ENCODE peak calls at places on chromosomes 2 and 18, in five cellular contexts. One of them, this sample, is unnamed.

GRCh38 chr2:64192080-64192479 is 47.9 kb upstream of the PELI1 start:
- DNase-seq in sigmoid colon: no peak
- DNase-seq in IMR-90: no peak
- DNase-seq in ovary: no peak
- DNase-seq in transverse colon: no peak
- DNase-seq in this sample: no peak

GRCh38 chr2:212845941-212846340 is 305.5 kb downstream of the IKZF2 start:
- DNase-seq in IMR-90: peak; percentile 89
- DNase-seq in ovary: no peak
- DNase-seq in sigmoid colon: no peak
- DNase-seq in transverse colon: no peak
- DNase-seq in this sample: no peak

GRCh38 chr2:182038579-182038978 is 52.9 kb downstream of the PPP1R1C start:
- DNase-seq in ovary: no peak
- DNase-seq in transverse colon: no peak
- DNase-seq in sigmoid colon: no peak
- DNase-seq in IMR-90: peak; percentile 80
- DNase-seq in this sample: no peak

GRCh38 chr2:170711774-170712652 is 3.1 kb upstream of the SP5 start:
- DNase-seq in transverse colon: no peak
- DNase-seq in sigmoid colon: no peak
- DNase-seq in ovary: no peak
- DNase-seq in IMR-90: no peak
- DNase-seq in this sample: peak; percentile 67

GRCh38 chr2:170500104-170500503 is 215.0 kb upstream of the SP5 start:
- DNase-seq in IMR-90: no peak
- DNase-seq in ovary: no peak
- DNase-seq in transverse colon: no peak
- DNase-seq in sigmoid colon: no peak
- DNase-seq in this sample: no peak

GRCh38 chr2:12722445-12723316 is 5.9 kb downstream of the TRIB2 start:
- DNase-seq in ovary: no peak
- DNase-seq in sigmoid colon: no peak
- DNase-seq in transverse colon: no peak
- DNase-seq in IMR-90: no peak
- DNase-seq in this sample: no peak

GRCh38 chr2:58560531-58560930 is 319.4 kb upstream of the FANCL start:
- DNase-seq in IMR-90: no peak
- DNase-seq in ovary: no peak
- DNase-seq in transverse colon: no peak
- DNase-seq in sigmoid colon: no peak
- DNase-seq in this sample: no peak

GRCh38 chr2:145617906-145618305 is 1098.0 kb upstream of the ZEB2 start:
- DNase-seq in sigmoid colon: no peak
- DNase-seq in transverse colon: no peak
- DNase-seq in ovary: no peak
- DNase-seq in IMR-90: peak; percentile 68
- DNase-seq in this sample: no peak

GRCh38 chr18:48562075-48562474 is 23.2 kb downstream of the CTIF start:
- DNase-seq in IMR-90: no peak
- DNase-seq in transverse colon: no peak
- DNase-seq in ovary: no peak
- DNase-seq in sigmoid colon: no peak
- DNase-seq in this sample: no peak

GRCh38 chr2:159146930-159147666 is 139.4 kb downstream of the WDSUB1 start:
- DNase-seq in ovary: no peak
- DNase-seq in sigmoid colon: no peak
- DNase-seq in IMR-90: no peak
- DNase-seq in transverse colon: peak; percentile 87
- DNase-seq in this sample: peak; percentile 67
- TF ChIP-seq POLR2A in ovary: no peak
- TF ChIP-seq POLR2A in sigmoid colon: no peak
- TF ChIP-seq POLR2A in IMR-90: no peak
- TF ChIP-seq POLR2A in transverse colon: peak; percentile 36
- TF ChIP-seq POLR2A in this sample: no peak

DNA sequence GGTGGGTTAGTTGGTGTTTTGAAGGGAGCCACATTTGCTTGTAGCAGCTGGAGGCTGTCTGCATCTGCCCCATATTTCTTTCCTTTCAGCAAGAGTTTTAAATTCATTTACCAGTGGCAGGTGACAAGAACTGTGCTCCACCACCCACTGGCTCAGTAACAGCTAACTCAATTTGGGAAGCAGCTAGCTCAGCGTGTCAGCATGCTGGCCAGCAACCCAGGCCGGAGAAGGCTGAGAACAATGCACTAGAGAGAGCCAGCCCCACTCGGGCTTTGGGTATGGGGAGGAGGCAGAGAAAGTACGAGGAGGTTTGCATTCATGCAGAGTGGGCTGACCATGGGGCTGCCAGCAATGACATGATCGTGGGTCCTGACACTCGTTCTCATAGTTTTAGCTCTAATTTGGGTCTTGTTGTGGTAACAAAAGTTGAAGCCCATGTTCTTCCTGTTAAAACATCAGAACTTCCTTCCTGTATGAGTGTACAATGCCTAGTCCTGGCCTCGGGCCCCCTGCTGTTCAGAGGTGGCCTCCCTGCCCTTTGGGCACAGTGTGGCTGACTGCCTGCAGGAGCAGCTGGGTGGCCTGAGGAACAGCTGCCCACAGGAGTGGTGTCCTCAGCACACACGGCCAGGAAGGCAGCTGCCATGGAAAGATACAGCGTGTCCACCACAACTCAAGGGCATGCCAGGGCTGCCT is 23.0 kb downstream of the CDC42EP3 start:
- DNase-seq in ovary: no peak
- DNase-seq in IMR-90: no peak
- DNase-seq in transverse colon: peak; percentile 62
- DNase-seq in sigmoid colon: peak; percentile 82
- DNase-seq in this sample: peak; percentile 43
- TF ChIP-seq CTCF in ovary: no peak
- TF ChIP-seq CTCF in IMR-90: no peak
- TF ChIP-seq CTCF in transverse colon: no peak
- TF ChIP-seq CTCF in sigmoid colon: no peak
- TF ChIP-seq CTCF in this sample: no peak

DNA sequence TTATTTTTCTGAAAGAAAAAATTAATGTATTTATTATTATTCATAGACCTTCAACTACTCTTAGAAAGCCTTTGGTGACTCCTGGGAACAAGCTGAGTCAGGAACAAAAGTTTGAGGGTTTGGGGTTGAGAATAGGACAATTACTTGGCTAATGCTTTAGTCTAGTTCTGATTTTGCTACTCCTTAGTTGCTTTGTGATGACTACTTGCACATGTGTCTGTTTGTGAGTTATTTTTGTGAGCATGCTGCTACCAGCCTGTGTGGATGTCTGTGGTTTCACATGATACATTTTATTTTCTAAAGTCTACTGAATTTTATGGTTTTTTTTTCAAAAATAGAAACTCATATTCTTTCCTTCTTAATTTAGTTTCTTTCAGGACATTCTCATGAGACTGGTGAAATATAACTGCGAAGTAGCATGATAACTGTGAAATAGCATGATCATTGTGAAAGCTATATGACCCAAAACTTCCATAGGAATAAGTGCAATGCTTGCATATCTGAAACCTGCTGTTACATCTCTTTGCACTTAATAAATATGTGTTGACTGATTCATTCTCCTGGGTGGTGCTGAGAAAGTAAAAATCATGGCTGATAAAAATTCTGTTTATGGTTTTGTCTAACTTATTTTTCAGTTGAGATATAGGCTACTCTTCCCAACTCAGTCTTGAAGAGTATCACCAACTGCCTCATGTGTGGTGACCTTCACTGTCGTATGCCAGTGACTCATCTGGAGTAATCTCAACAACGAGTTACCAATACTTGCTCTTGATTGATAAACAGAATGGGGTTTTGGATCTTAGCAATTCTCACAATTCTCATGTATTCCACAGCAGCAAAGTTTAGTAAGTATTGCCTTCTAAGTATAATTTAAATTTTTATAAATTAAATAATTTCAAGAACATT is 17.9 kb upstream of the IL18R1 start:
- DNase-seq in ovary: no peak
- DNase-seq in transverse colon: no peak
- DNase-seq in IMR-90: no peak
- DNase-seq in sigmoid colon: no peak
- DNase-seq in this sample: no peak
- TF ChIP-seq POLR2A in ovary: no peak
- TF ChIP-seq POLR2A in transverse colon: no peak
- TF ChIP-seq POLR2A in IMR-90: no peak
- TF ChIP-seq POLR2A in sigmoid colon: no peak
- TF ChIP-seq POLR2A in this sample: no peak

GRCh38 chr2:149082781-149083180 is 44.3 kb downstream of the LYPD6B start:
- DNase-seq in ovary: no peak
- DNase-seq in transverse colon: no peak
- DNase-seq in IMR-90: no peak
- DNase-seq in sigmoid colon: no peak
- DNase-seq in this sample: no peak

GRCh38 chr2:149089068-149089467 is 50.6 kb downstream of the LYPD6B start:
- DNase-seq in ovary: no peak
- DNase-seq in IMR-90: no peak
- DNase-seq in transverse colon: no peak
- DNase-seq in sigmoid colon: no peak
- DNase-seq in this sample: no peak

GRCh38 chr2:149084924-149085795 is 46.7 kb downstream of the LYPD6B start:
- DNase-seq in sigmoid colon: no peak
- DNase-seq in transverse colon: no peak
- DNase-seq in IMR-90: no peak
- DNase-seq in ovary: no peak
- DNase-seq in this sample: no peak

GRCh38 chr2:149090706-149091105 is 52.2 kb downstream of the LYPD6B start:
- DNase-seq in transverse colon: no peak
- DNase-seq in ovary: no peak
- DNase-seq in IMR-90: no peak
- DNase-seq in sigmoid colon: no peak
- DNase-seq in this sample: no peak

DNA sequence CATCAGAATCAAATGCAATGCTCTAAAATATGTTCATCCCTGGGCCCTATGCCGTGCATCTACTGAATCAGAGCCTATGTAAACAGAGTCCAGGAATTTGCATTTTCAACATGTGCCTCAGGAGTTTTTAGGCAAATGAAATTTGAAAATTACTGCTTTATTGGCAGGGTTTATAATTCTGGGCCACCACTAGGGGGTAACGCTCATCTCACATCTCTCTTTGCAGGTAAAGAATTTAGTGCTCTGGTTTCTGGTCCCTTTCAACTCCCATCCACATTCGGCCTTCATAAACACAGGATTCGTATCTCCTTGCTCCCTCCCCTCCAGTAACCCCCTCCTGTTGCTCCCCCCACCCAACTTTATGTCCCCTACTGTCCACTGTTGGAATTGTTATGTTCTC is 49.3 kb downstream of the LYPD6B start:
- DNase-seq in sigmoid colon: no peak
- DNase-seq in ovary: no peak
- DNase-seq in transverse colon: no peak
- DNase-seq in IMR-90: no peak
- DNase-seq in this sample: no peak
- TF ChIP-seq CTCF in sigmoid colon: no peak
- TF ChIP-seq CTCF in ovary: no peak
- TF ChIP-seq CTCF in transverse colon: peak; percentile 23
- TF ChIP-seq CTCF in IMR-90: peak; percentile 32
- TF ChIP-seq CTCF in this sample: no peak

This sample was measured in stomach.